ENCODE peak calls at places on chromosome 1, in seven cellular contexts. M is upper lobe of right lung, G is heart left ventricle, D is heart right ventricle, W is gastrocnemius medialis, F is body of pancreas, V is lower lobe of right lung. C is an unnamed sample.

GRCh38 chr1:186463511-186463910 is 2.6 kb upstream of the PDC start:
- ATAC-seq in M (no peak), G (no peak), D (no peak), W (no peak), F (no peak), V (no peak), C (no peak)

GRCh38 chr1:98981917-98982513 is 22.6 kb downstream of the PLPPR5 start:
- ATAC-seq in M (no peak), G (no peak), D (no peak), W (no peak), F (no peak), V (no peak), C (no peak)

GRCh38 chr1:15870421-15870820 is 22.9 kb downstream of the SPEN start:
- ATAC-seq in M (no peak), G (no peak), D (no peak), W (no peak), F (no peak), V (no peak), C (no peak)

GRCh38 chr1:13793088-13793730 is 93.2 kb downstream of the PRDM2 start:
- ATAC-seq in M (no peak), G (peak; percentile 8), D (no peak), W (peak; percentile 31), F (no peak), V (no peak), C (no peak)

GRCh38 chr1:118396824-118397530 is 211.9 kb upstream of the SPAG17 start:
- ATAC-seq in M (no peak), G (no peak), D (no peak), W (peak; percentile 89), F (peak; percentile 35), V (no peak), C (no peak)

GRCh38 chr1:231847612-231848390 is 221.2 kb downstream of the DISC1 start:
- ATAC-seq in M (no peak), G (peak; percentile 79), D (peak; percentile 66), W (no peak), F (no peak), V (no peak), C (no peak)

GRCh38 chr1:207789792-207790787 is 38.2 kb downstream of the CD46 start:
- ATAC-seq in M (no peak), G (no peak), D (no peak), W (no peak), F (peak; percentile 71), V (no peak), C (no peak)

GRCh38 chr1:1432951-1433803 is 2.3 kb upstream of the VWA1 start:
- ATAC-seq in M (peak; percentile 75), G (peak; percentile 40), D (peak; percentile 56), W (no peak), F (peak; percentile 62), V (peak; percentile 78), C (peak; percentile 26)

GRCh38 chr1:36199934-36200741 is 24.1 kb upstream of the THRAP3 start:
- ATAC-seq in M (peak; percentile 7), G (peak; percentile 64), D (peak; percentile 10), W (peak; percentile 32), F (peak; percentile 80), V (no peak), C (peak; percentile 84)

GRCh38 chr1:179589524-179589923 is 2.1 kb upstream of the TDRD5 start:
- ATAC-seq in M (no peak), G (no peak), D (no peak), W (no peak), F (no peak), V (no peak), C (no peak)

GRCh38 chr1:33248244-33248643 is 8.0 kb upstream of the ZNF362 start:
- ATAC-seq in M (no peak), G (no peak), D (no peak), W (no peak), F (no peak), V (no peak), C (no peak)

GRCh38 chr1:72845981-72846380 is 563.6 kb upstream of the NEGR1 start:
- ATAC-seq in M (no peak), G (no peak), D (no peak), W (no peak), F (no peak), V (no peak), C (no peak)

GRCh38 chr1:101236546-101237228 is at the start of gene S1PR1:
- ATAC-seq in M (peak; percentile 70), G (peak; percentile 71), D (peak; percentile 75), W (peak; percentile 37), F (peak; percentile 39), V (peak; percentile 71), C (peak; percentile 40)

GRCh38 chr1:46421739-46422138 is 27.6 kb downstream of the FAAH start:
- ATAC-seq in M (no peak), G (no peak), D (no peak), W (no peak), F (no peak), V (no peak), C (no peak)

GRCh38 chr1:30068787-30069472 is 654.5 kb downstream of the MATN1 start:
- ATAC-seq in M (no peak), G (no peak), D (no peak), W (no peak), F (no peak), V (no peak), C (no peak)

DNA sequence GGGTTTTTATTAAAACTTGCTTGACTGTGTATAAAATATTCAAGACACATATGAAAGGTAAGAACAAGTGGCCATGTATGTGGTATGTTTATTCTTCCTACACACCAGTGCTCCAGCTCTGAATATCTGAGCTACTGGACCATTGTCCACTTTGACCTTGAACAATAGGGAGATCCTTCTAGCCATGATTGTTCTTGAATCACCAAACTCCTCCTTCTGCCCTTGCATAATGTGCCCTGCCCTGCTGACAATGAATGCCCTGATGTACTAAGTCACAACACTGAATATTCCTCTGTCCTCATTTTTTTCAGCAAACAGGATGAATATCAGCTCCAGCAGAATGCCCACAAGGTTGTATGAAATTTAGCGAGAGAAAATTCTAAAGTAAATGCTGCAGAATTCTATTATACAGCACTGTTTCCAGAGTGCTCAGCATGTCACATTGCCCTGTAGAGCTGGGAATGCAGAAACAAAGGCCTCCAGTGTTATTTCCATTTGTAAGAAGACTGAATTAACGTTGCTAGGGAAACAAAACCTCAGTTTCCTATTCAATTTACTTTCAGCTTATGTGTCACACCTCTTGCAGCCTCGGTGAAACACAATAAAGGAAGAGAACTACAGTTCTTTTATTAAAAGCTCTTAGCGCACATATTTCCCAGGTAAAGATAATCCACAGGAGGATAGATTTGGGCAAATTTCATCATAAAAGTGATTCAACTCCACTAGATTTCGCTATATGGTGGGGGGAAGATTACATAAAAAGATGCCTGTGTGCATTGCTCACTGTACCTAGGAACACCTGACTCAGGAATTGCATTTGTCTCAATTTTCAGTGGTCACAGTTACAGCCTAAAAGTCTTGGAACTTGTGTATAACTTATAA is 187.4 kb upstream of the ATP1B1 start:
- ATAC-seq in M (no peak), G (no peak), D (no peak), W (no peak), F (no peak), V (no peak), C (no peak)
- H3K4me3 ChIP-seq in M (no peak overlapping the region), G (no peak overlapping the region), D (no peak overlapping the region), W (no peak overlapping the region), F (no peak overlapping the region), V (no peak overlapping the region), C (no peak overlapping the region)

GRCh38 chr1:113784104-113784779 is 25.0 kb upstream of the PHTF1 start:
- ATAC-seq in M (peak; percentile 62), G (peak; percentile 48), D (peak; percentile 43), W (peak; percentile 92), F (no peak), V (peak; percentile 83), C (no peak)

GRCh38 chr1:113783254-113784103 is 24.2 kb upstream of the PHTF1 start:
- ATAC-seq in M (peak; percentile 94), G (peak; percentile 72), D (peak; percentile 73), W (peak; percentile 50), F (peak; percentile 48), V (peak; percentile 92), C (peak; percentile 69)

GRCh38 chr1:113782451-113782850 is 23.2 kb upstream of the PHTF1 start:
- ATAC-seq in M (no peak), G (peak; percentile 21), D (peak; percentile 24), W (peak; percentile 16), F (no peak), V (no peak), C (no peak)

GRCh38 chr1:113779542-113779941 is 20.3 kb upstream of the PHTF1 start:
- ATAC-seq in M (no peak), G (no peak), D (no peak), W (no peak), F (no peak), V (no peak), C (no peak)

GRCh38 chr1:113780363-113781146 is 21.3 kb upstream of the PHTF1 start:
- ATAC-seq in M (no peak), G (no peak), D (no peak), W (no peak), F (no peak), V (no peak), C (no peak)
- H3K4me3 ChIP-seq in M (no peak overlapping the region), G (no peak overlapping the region), D (no peak overlapping the region), W (no peak overlapping the region), F (no peak overlapping the region), V (no peak overlapping the region), C (no peak overlapping the region)

DNA sequence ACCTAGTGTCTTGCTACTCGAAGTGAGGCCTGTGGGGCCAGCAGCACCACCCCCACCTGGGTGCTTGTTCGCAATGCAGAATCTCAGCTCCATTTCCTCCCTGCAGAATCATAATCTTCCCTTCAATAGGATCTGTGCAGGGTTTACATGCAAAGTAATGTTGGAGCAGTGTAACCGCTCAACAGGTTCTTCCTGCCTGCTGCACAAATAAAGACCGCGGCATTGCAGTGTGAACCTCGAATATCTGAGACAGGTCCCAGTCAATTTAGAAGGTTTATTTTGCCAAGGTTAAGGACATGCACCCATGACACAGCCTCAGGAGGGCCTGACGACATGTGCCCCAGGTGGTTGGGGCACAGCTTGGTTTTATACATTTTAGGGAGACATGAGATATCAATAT is 119.2 kb downstream of the TLR5 start:
- ATAC-seq in M (no peak), G (no peak), D (no peak), W (no peak), F (no peak), V (no peak), C (no peak)
- H3K4me3 ChIP-seq in M (no peak overlapping the region), G (no peak overlapping the region), D (no peak overlapping the region), W (no peak overlapping the region), F (no peak overlapping the region), V (no peak overlapping the region), C (no peak overlapping the region)

GRCh38 chr1:44417351-44418021 is 12.4 kb downstream of the RNF220 start:
- ATAC-seq in M (peak; percentile 71), G (peak; percentile 91), D (peak; percentile 85), W (peak; percentile 39), F (peak; percentile 66), V (peak; percentile 71), C (peak; percentile 53)
- H3K4me3 ChIP-seq in M (peak overlapping the region; percentile 32), G (peak overlapping the region; percentile 40), D (peak overlapping the region; percentile 34), W (peak overlapping the region; percentile 24), F (no peak overlapping the region), V (peak overlapping the region; percentile 40), C (peak overlapping the region; percentile 46)

GRCh38 chr1:212752256-212752933 is 39.2 kb downstream of the NSL1 start:
- ATAC-seq in M (peak; percentile 76), G (peak; percentile 64), D (peak; percentile 67), W (peak; percentile 55), F (no peak), V (peak; percentile 77), C (peak; percentile 75)
- H3K4me3 ChIP-seq in M (peak overlapping the region; percentile 12), G (no peak overlapping the region), D (no peak overlapping the region), W (no peak overlapping the region), F (no peak overlapping the region), V (peak overlapping the region; percentile 1), C (peak overlapping the region; percentile 21)

GRCh38 chr1:165858364-165858823 is 31.0 kb downstream of the UCK2 start:
- ATAC-seq in M (no peak), G (peak; percentile 73), D (peak; percentile 77), W (peak; percentile 67), F (peak; percentile 85), V (no peak), C (no peak)
- H3K4me3 ChIP-seq in M (no peak overlapping the region), G (no peak overlapping the region), D (no peak overlapping the region), W (no peak overlapping the region), F (no peak overlapping the region), V (no peak overlapping the region), C (no peak overlapping the region)

GRCh38 chr1:66552287-66552686 is 18.3 kb downstream of the SGIP1 start:
- ATAC-seq in M (no peak), G (no peak), D (no peak), W (no peak), F (no peak), V (no peak), C (no peak)
- H3K4me3 ChIP-seq in M (no peak overlapping the region), G (no peak overlapping the region), D (no peak overlapping the region), W (no peak overlapping the region), F (no peak overlapping the region), V (no peak overlapping the region), C (no peak overlapping the region)